ENCODE peak calls at places on chromosomes 6 and 20, in nine cellular contexts. H is A549, E is heart left ventricle, Q is thyroid gland, V is GM06990, X is lower lobe of right lung, D is suprapubic skin, P is astrocyte of the cerebellum, Z is HepG2. T is an unnamed sample.

GRCh38 chr6:52503853-52504777 is 72.7 kb downstream of the TRAM2 start:
- DNase-seq in H (peak; percentile 97), E (peak; percentile 89), Q (peak; percentile 99), V (no peak), X (peak; percentile 95), D (peak; percentile 92), P (no peak), Z (no peak), T (no peak)

GRCh38 chr6:75633045-75633444 is 31.4 kb downstream of the SENP6 start:
- DNase-seq in H (no peak), E (no peak), Q (no peak), V (no peak), X (no peak), D (no peak), P (no peak), Z (no peak), T (no peak)

GRCh38 chr20:36182604-36183154 is 28.1 kb downstream of the EPB41L1 start:
- DNase-seq in H (no peak), E (no peak), Q (no peak), V (no peak), X (no peak), D (no peak), P (no peak), Z (peak; percentile 84), T (no peak)

GRCh38 chr6:151641028-151641427 is 147.2 kb downstream of the CCDC170 start:
- DNase-seq in H (no peak), E (no peak), Q (no peak), V (no peak), X (no peak), D (no peak), P (no peak), Z (no peak), T (no peak)

GRCh38 chr20:58511861-58512260 is 3.3 kb downstream of the APCDD1L start:
- DNase-seq in H (no peak), E (no peak), Q (no peak), V (no peak), X (no peak), D (no peak), P (no peak), Z (no peak), T (no peak)

GRCh38 chr20:45051497-45052060 is 49.3 kb downstream of the KCNS1 start:
- DNase-seq in H (no peak), E (no peak), Q (no peak), V (peak; percentile 43), X (no peak), D (no peak), P (no peak), Z (no peak), T (peak; percentile 23)

GRCh38 chr6:137188855-137189254 is 15.4 kb upstream of the IL22RA2 start:
- DNase-seq in H (peak; percentile 38), E (no peak), Q (no peak), V (no peak), X (no peak), D (no peak), P (no peak), Z (peak; percentile 23), T (no peak)

GRCh38 chr6:153368131-153368530 is 237.0 kb upstream of the RGS17 start:
- DNase-seq in H (no peak), E (no peak), Q (peak; percentile 68), V (no peak), X (no peak), D (no peak), P (no peak), Z (no peak), T (no peak)

GRCh38 chr6:53335224-53335994 is 13.3 kb downstream of the ELOVL5 start:
- DNase-seq in H (no peak), E (peak; percentile 46), Q (peak; percentile 35), V (peak; percentile 75), X (peak; percentile 42), D (no peak), P (no peak), Z (no peak), T (peak; percentile 59)

GRCh38 chr20:52150440-52151258 is 40.9 kb downstream of the ZFP64 start:
- DNase-seq in H (peak; percentile 56), E (no peak), Q (no peak), V (no peak), X (no peak), D (no peak), P (peak; percentile 38), Z (peak; percentile 58), T (peak; percentile 65)

GRCh38 chr6:140784573-140784972 is 1348.2 kb upstream of the GJE1 start:
- DNase-seq in H (no peak), E (no peak), Q (no peak), V (no peak), X (no peak), D (no peak), P (no peak), Z (no peak), T (no peak)

DNA sequence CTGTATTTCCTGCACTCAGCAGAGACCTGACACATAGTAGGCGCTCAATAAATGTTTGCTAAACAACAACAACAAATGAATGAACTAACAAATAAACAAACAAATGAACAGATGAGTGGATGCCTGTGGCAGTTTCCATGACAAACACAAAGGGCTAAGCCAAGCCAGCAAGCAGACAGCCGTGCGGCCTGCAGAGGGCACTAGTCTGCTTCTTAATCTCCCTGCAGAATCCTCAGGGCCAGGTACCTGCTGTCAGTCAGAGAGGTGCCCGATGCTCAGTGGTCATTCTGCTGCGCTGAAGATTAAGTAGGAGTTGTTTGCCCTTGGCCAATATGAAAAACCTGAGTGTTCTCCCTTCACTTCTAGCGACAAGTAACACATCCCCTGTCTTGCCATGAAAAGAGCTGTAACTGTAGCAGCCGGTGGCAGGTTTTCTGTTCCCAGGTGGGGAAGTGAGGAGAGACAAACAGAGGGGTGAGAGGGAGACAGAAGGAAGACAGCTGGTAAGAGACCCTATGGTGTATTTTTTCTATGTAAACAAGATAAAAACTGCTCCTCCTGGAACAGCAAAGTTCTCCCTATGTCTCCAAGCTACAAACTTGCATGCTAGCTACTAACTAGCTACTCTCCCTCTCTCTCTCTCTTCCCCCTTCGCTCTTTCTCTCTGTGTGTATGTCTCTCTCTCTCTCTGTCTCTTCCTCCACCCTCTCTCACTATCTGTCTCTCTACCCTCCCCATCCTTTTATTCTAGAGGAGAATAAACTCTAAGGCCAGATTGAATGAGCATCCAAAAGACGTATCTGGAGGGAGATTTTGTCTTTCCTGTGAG is at the start of gene MC3R:
- DNase-seq in H (peak; percentile 63), E (no peak), Q (peak; percentile 21), V (no peak), X (peak; percentile 52), D (no peak), P (no peak), Z (peak; percentile 68), T (peak; percentile 43)
- TF ChIP-seq CTCF in H (peak; percentile 62), E (peak; percentile 33), Q (no peak), V (peak; percentile 84), X (peak; percentile 66), D (no peak), P (peak; percentile 51), Z (peak; percentile 94), T (peak; percentile 81)

DNA sequence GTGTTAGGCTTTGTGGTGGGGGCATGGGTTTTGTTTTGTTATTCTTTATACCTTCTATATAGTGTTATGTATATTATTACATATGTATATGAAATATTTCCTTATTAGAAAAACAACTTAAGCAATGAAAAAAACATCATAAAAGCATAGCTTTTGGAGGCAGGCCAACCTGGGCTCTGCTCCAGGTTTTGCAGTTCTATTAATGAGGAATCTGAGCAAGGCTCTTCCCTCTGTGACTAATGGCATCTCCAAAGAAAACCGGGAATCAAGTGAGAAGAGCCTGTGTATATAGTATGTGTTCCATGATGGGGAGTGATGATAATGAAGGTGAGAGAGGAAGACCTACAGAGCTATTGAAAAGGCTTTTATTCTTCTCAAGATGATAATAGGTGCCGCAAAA is 291.1 kb downstream of the CLIC5 start:
- DNase-seq in H (no peak), E (no peak), Q (peak; percentile 22), V (no peak), X (no peak), D (no peak), P (peak; percentile 81), Z (no peak), T (no peak)
- TF ChIP-seq CTCF in H (no peak), E (no peak), Q (no peak), V (no peak), X (no peak), D (no peak), P (no peak), Z (no peak), T (no peak)

GRCh38 chr6:24274441-24275083 is 83.3 kb downstream of the DCDC2 start:
- DNase-seq in H (peak; percentile 7), E (no peak), Q (no peak), V (no peak), X (no peak), D (no peak), P (no peak), Z (no peak), T (no peak)
- TF ChIP-seq CTCF in H (peak; percentile 52), E (peak; percentile 34), Q (peak; percentile 18), V (peak; percentile 55), X (peak; percentile 52), D (no peak), P (peak; percentile 44), Z (peak; percentile 51), T (peak; percentile 57)

GRCh38 chr20:4998160-4998651 is 3.1 kb downstream of the SLC23A2 start:
- DNase-seq in H (peak; percentile 28), E (no peak), Q (no peak), V (no peak), X (no peak), D (no peak), P (no peak), Z (peak; percentile 65), T (peak; percentile 57)
- TF ChIP-seq CTCF in H (no peak), E (no peak), Q (no peak), V (peak; percentile 37), X (no peak), D (no peak), P (peak; percentile 33), Z (no peak), T (peak; percentile 28)

DNA sequence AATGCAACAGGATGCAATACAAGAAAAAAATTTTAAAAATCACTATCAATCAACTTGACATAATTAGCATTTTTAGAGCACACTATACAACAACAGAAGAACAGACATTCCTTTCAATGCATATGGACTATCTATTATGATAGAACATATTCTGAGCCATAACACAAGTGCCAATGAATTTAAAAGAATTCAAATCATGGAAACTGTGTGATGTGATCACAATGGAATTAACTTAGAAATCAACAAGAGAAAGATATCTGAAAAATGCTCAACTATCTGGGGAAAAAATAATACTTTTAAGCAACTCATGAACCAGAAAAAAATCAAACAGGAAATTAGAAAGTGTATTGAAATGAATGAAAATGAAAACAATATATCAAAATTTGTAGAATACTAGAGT is 106.3 kb downstream of the ADTRP start:
- DNase-seq in H (no peak), E (no peak), Q (no peak), V (no peak), X (no peak), D (no peak), P (no peak), Z (no peak), T (no peak)
- TF ChIP-seq CTCF in H (no peak), E (no peak), Q (no peak), V (no peak), X (no peak), D (no peak), P (no peak), Z (no peak), T (no peak)